ENCODE peak calls at places on chromosomes 13 and 19, in four cellular contexts. C is GM12865, D is uterus, Z is ovary. E is an unnamed sample.

GRCh38 chr13:80945328-80945727 is 604.4 kb upstream of the SPRY2 start:
- DNase-seq in C (no peak), D (no peak), Z (no peak), E (no peak)

GRCh38 chr13:49996166-49996915 is 501 bp upstream of the TRIM13 start:
- DNase-seq in C (peak), D (peak), Z (peak), E (peak)

GRCh38 chr19:20879501-20879900 is 43.5 kb upstream of the ZNF85 start:
- DNase-seq in C (no peak), D (no peak), Z (no peak), E (no peak)

GRCh38 chr13:65063753-65064152 is 2166.4 kb downstream of the PCDH9 start:
- DNase-seq in C (no peak), D (no peak), Z (no peak), E (no peak)

GRCh38 chr13:112131081-112131739 is 64.3 kb downstream of the SOX1 start:
- DNase-seq in C (no peak), D (no peak), Z (no peak), E (no peak)

GRCh38 chr19:3224346-3225325 is at the start of gene CELF5:
- DNase-seq in C (peak), D (no peak), Z (peak), E (no peak)

GRCh38 chr19:10871711-10872550 is 578 bp downstream of the CARM1 start:
- DNase-seq in C (peak), D (peak), Z (peak), E (no peak)

GRCh38 chr13:98731925-98732324 is 20.5 kb downstream of the SLC15A1 start:
- DNase-seq in C (no peak), D (no peak), Z (no peak), E (no peak)

GRCh38 chr19:16376241-16376640 is 51.6 kb downstream of the KLF2 start:
- DNase-seq in C (no peak), D (no peak), Z (no peak), E (no peak)

GRCh38 chr19:3478409-3479176 is 1.7 kb downstream of the SMIM24 start:
- DNase-seq in C (no peak), D (no peak), Z (no peak), E (peak)

GRCh38 chr19:28429356-28429755 is 783.6 kb downstream of the UQCRFS1 start:
- DNase-seq in C (no peak), D (no peak), Z (no peak), E (no peak)

GRCh38 chr13:26425439-26426358 is 131.8 kb upstream of the WASF3 start:
- DNase-seq in C (no peak), D (peak), Z (no peak), E (no peak)

GRCh38 chr19:39941615-39942507 is 7.4 kb upstream of the FCGBP start:
- DNase-seq in C (peak), D (no peak), Z (no peak), E (peak)

GRCh38 chr13:50318887-50319286 is 303.6 kb downstream of the KCNRG start:
- DNase-seq in C (no peak), D (no peak), Z (no peak), E (peak)

GRCh38 chr19:39506944-39507714 is 7.8 kb upstream of the SELENOV start:
- DNase-seq in C (peak), D (no peak), Z (no peak), E (peak)

GRCh38 chr19:5113101-5113557 is 144.2 kb downstream of the KDM4B start:
- DNase-seq in C (no peak), D (no peak), Z (no peak), E (no peak)

GRCh38 chr13:108283110-108283509 is 13.6 kb downstream of the TNFSF13B start:
- DNase-seq in C (no peak), D (no peak), Z (no peak), E (no peak)

GRCh38 chr13:22828081-22828480 is 352.7 kb upstream of the SGCG start:
- DNase-seq in C (peak), D (no peak), Z (no peak), E (no peak)

GRCh38 chr13:78978381-78978998 is 319.5 kb upstream of the OBI1 start:
- DNase-seq in C (peak), D (peak), Z (no peak), E (peak)

GRCh38 chr19:35165200-35166058 is 10.9 kb downstream of the FXYD5 start:
- DNase-seq in C (no peak), D (no peak), Z (no peak), E (no peak)

GRCh38 chr19:45779231-45780145 is 2.8 kb downstream of the DMPK start:
- DNase-seq in C (peak), D (peak), Z (peak), E (peak)

GRCh38 chr13:80814541-80814940 is 473.6 kb upstream of the SPRY2 start:
- DNase-seq in C (no peak), D (no peak), Z (no peak), E (no peak)

GRCh38 chr19:43438291-43439162 is 23.8 kb downstream of the TEX101 start:
- DNase-seq in C (no peak), D (peak), Z (peak), E (peak)

GRCh38 chr13:26445092-26445491 is 112.4 kb upstream of the WASF3 start:
- DNase-seq in C (no peak), D (no peak), Z (no peak), E (no peak)

GRCh38 chr19:35213678-35214632 is 14.6 kb downstream of the FAM187B start:
- DNase-seq in C (peak), D (peak), Z (peak), E (peak)

GRCh38 chr19:40217921-40218890 is at the start of gene TTC9B:
- DNase-seq in C (peak), D (no peak), Z (no peak), E (peak)

GRCh38 chr19:13865243-13865577 is 11.7 kb upstream of the NANOS3 start:
- DNase-seq in C (no peak), D (no peak), Z (no peak), E (no peak)

GRCh38 chr19:28961772-28962500 is 251.0 kb downstream of the UQCRFS1 start:
- DNase-seq in C (no peak), D (no peak), Z (no peak), E (no peak)

GRCh38 chr19:47379398-47379938 is 30.4 kb downstream of the DHX34 start:
- DNase-seq in C (no peak), D (no peak), Z (no peak), E (no peak)

GRCh38 chr13:45024847-45025246 is 35.5 kb downstream of the GPALPP1 start:
- DNase-seq in C (no peak), D (no peak), Z (no peak), E (no peak)

GRCh38 chr19:47762615-47763308 is 15.7 kb upstream of the SELENOW start:
- DNase-seq in C (no peak), D (peak), Z (no peak), E (no peak)

GRCh38 chr19:6312018-6312417 is 21.4 kb downstream of the ACER1 start:
- DNase-seq in C (no peak), D (no peak), Z (no peak), E (no peak)

GRCh38 chr19:3849092-3849491 is 19.7 kb downstream of the ZFR2 start:
- DNase-seq in C (peak), D (no peak), Z (no peak), E (peak)

GRCh38 chr13:24505256-24505655 is 7.3 kb downstream of the PARP4 start:
- DNase-seq in C (no peak), D (no peak), Z (no peak), E (no peak)

GRCh38 chr19:29016926-29017760 is 195.8 kb downstream of the UQCRFS1 start:
- DNase-seq in C (no peak), D (no peak), Z (no peak), E (no peak)

GRCh38 chr19:2040647-2041435 is 10.2 kb downstream of the MKNK2 start:
- DNase-seq in C (peak), D (no peak), Z (peak), E (no peak)
- H3K4me3 ChIP-seq in C (peak), D (no peak), Z (no peak), E (peak)

DNA sequence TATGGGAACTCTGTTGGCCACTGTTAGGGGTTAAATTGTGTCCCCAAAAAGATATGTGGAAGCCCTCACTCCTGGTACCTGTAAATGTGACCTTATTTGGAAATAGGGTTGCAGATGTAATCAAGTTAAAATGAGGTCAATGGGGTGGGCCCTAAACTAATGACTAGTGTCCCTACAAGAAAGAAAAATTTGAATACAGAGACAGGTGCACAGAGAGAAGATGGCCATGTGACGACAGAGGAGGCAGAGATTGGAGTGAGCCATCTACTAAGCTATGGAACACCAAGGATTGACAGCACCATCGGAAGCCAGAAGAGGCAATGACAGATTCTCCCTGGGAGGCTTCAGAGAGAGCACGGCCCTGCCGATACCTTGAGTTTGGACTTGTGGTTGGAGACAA is 16.5 kb downstream of the POU2F2 start:
- DNase-seq in C (no peak), D (no peak), Z (no peak), E (no peak)
- H3K4me3 ChIP-seq in C (no peak), D (no peak), Z (no peak), E (no peak)

GRCh38 chr19:53102701-53103140 is 501 bp downstream of the ZNF160 start:
- DNase-seq in C (peak), D (peak), Z (peak), E (peak)

GRCh38 chr19:53103903-53104203 is 631 bp upstream of the ZNF160 start:
- DNase-seq in C (no peak), D (no peak), Z (no peak), E (no peak)

GRCh38 chr19:53101518-53101917 is 1.7 kb downstream of the ZNF160 start:
- DNase-seq in C (no peak), D (no peak), Z (no peak), E (peak)

GRCh38 chr19:53103141-53103902 is at the start of gene ZNF160:
- DNase-seq in C (peak), D (peak), Z (peak), E (peak)

GRCh38 chr19:53102186-53102585 is 1.0 kb downstream of the ZNF160 start:
- DNase-seq in C (no peak), D (no peak), Z (no peak), E (no peak)
- H3K4me3 ChIP-seq in C (peak), D (peak), Z (peak), E (peak)

GRCh38 chr13:97001641-97002040 is 7.4 kb upstream of the OXGR1 start:
- DNase-seq in C (no peak), D (no peak), Z (no peak), E (no peak)

GRCh38 chr13:97002581-97002980 is 8.3 kb upstream of the OXGR1 start:
- DNase-seq in C (no peak), D (no peak), Z (no peak), E (no peak)

GRCh38 chr13:97004886-97005285 is 10.6 kb upstream of the OXGR1 start:
- DNase-seq in C (no peak), D (no peak), Z (no peak), E (no peak)

GRCh38 chr13:97004096-97004876 is 10.0 kb upstream of the OXGR1 start:
- DNase-seq in C (no peak), D (no peak), Z (no peak), E (no peak)

GRCh38 chr13:97003071-97003470 is 8.8 kb upstream of the OXGR1 start:
- DNase-seq in C (no peak), D (no peak), Z (no peak), E (no peak)
- H3K4me3 ChIP-seq in C (no peak), D (no peak), Z (no peak), E (no peak)

GRCh38 chr13:35475960-35476943 is at the start of gene MAB21L1:
- DNase-seq in C (peak), D (no peak), Z (no peak), E (no peak)

GRCh38 chr13:35472308-35473008 is 4.0 kb downstream of the MAB21L1 start:
- DNase-seq in C (no peak), D (no peak), Z (no peak), E (peak)

GRCh38 chr13:35474551-35474950 is 1.9 kb downstream of the MAB21L1 start:
- DNase-seq in C (no peak), D (no peak), Z (no peak), E (no peak)

GRCh38 chr13:35478384-35479222 is 2.1 kb upstream of the MAB21L1 start:
- DNase-seq in C (peak), D (no peak), Z (no peak), E (no peak)

GRCh38 chr13:35475131-35475959 is 1.1 kb downstream of the MAB21L1 start:
- DNase-seq in C (peak), D (no peak), Z (peak), E (no peak)
- H3K4me3 ChIP-seq in C (peak), D (peak), Z (peak), E (no peak)

DNA sequence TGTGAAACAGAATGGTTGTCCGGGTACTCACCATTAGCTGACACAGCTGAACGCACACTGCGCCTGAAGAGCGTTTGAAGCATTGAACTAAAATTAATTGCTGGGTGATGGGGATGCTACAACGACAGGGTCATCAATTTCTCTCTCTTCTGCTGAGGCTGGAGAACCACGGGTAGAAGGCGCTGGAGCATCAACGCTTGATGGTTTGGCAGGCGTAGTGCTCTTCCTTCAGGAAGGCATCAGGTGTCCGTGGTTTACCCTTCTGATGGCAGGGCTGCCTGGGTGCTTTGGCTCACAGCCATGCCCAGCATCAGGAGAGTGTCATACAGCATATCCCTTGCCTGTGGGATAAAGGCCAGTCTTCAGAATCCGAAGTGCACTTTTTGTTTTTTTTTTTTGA is 46.9 kb upstream of the UBE2L5 start:
- DNase-seq in C (peak), D (no peak), Z (no peak), E (no peak)
- H3K4me3 ChIP-seq in C (peak), D (no peak), Z (no peak), E (peak)

GRCh38 chr13:59447846-59448620 is 715.7 kb downstream of the DIAPH3 start:
- DNase-seq in C (no peak), D (no peak), Z (no peak), E (no peak)

GRCh38 chr13:59447031-59447430 is 716.7 kb downstream of the DIAPH3 start:
- DNase-seq in C (no peak), D (no peak), Z (no peak), E (peak)

GRCh38 chr13:59444210-59444857 is 719.4 kb downstream of the DIAPH3 start:
- DNase-seq in C (no peak), D (no peak), Z (no peak), E (no peak)

GRCh38 chr13:59446391-59446790 is 717.3 kb downstream of the DIAPH3 start:
- DNase-seq in C (no peak), D (no peak), Z (no peak), E (no peak)

DNA sequence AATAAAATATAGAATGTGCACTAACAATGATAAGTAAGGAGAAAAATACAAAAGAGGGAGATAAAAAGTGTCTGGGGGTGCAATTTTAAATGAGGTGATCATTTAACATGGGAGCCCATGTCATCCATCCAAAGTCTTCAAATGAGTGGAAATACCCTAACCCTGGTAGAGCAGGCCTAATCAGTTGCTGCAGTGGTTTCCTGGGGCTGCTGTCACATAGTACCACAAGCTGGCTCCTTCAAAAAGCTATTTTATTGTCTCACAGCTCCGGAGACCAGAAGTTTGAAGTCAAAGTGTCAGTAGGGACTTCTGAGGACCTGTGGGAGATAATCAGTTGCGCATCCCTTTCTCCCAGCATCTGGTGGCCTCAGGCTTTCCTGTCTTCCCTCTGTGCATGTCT is 717.9 kb downstream of the DIAPH3 start:
- DNase-seq in C (no peak), D (no peak), Z (no peak), E (peak)
- H3K4me3 ChIP-seq in C (no peak), D (no peak), Z (no peak), E (no peak)

E was measured in Jurkat, Clone E6-1.